ENCODE peak calls at places on chromosomes 6 and 20, in five cellular contexts. G is gastrocnemius medialis, T is HCT116, F is tibial nerve, V is breast epithelium. I is an unnamed sample.

GRCh38 chr6:28738396-28738765 is 185.4 kb downstream of the TRIM27 start:
- DNase-seq in T (no peak), G (no peak), F (no peak), V (no peak), I (no peak)

GRCh38 chr6:10465633-10466499 is 51.0 kb upstream of the TFAP2A start:
- DNase-seq in T (peak), G (no peak), V (no peak), F (no peak), I (no peak)

GRCh38 chr6:71250050-71250689 is 38.4 kb upstream of the OGFRL1 start:
- DNase-seq in T (no peak), F (peak), V (no peak), G (no peak), I (no peak)

GRCh38 chr6:26431258-26432162 is 8.8 kb upstream of the BTN3A3 start:
- DNase-seq in G (peak), F (peak), V (no peak), T (no peak), I (no peak)

GRCh38 chr20:51062065-51062464 is 39.2 kb upstream of the KCNG1 start:
- DNase-seq in F (no peak), G (no peak), T (no peak), V (no peak), I (no peak)

GRCh38 chr6:13924146-13924948 is 405 bp upstream of the RNF182 start:
- DNase-seq in V (peak), F (no peak), G (no peak), T (no peak), I (peak)

GRCh38 chr20:58149412-58150091 is 78.9 kb downstream of the ANKRD60 start:
- DNase-seq in F (no peak), V (no peak), G (no peak), T (no peak), I (no peak)

GRCh38 chr20:53879048-53879684 is 191.2 kb downstream of the BCAS1 start:
- DNase-seq in V (no peak), F (no peak), T (no peak), G (no peak), I (no peak)

GRCh38 chr6:21138359-21139094 is 455.0 kb upstream of the SOX4 start:
- DNase-seq in V (no peak), G (no peak), T (no peak), F (no peak), I (no peak)

GRCh38 chr6:159062564-159062945 is 17.8 kb upstream of the TAGAP start:
- DNase-seq in G (no peak), V (no peak), F (no peak), T (no peak), I (no peak)

GRCh38 chr6:87698618-87699017 is 3.4 kb downstream of the AKIRIN2 start:
- DNase-seq in F (no peak), G (no peak), V (no peak), T (no peak), I (no peak)

GRCh38 chr6:157527471-157527907 is 146.5 kb downstream of the ZDHHC14 start:
- DNase-seq in V (no peak), G (no peak), F (peak), T (no peak), I (no peak)

GRCh38 chr6:52284131-52284459 is 447 bp downstream of the MCM3 start:
- DNase-seq in F (peak), T (no peak), G (no peak), V (no peak), I (peak)

GRCh38 chr6:51855310-51856082 is 231.9 kb downstream of the PKHD1 start:
- DNase-seq in T (peak), G (no peak), F (peak), V (no peak), I (peak)

GRCh38 chr6:54541521-54541920 is 233.3 kb downstream of the TINAG start:
- DNase-seq in V (no peak), T (no peak), F (no peak), G (no peak), I (no peak)

GRCh38 chr6:33254591-33254990 is 17.1 kb downstream of the VPS52 start:
- DNase-seq in V (no peak), F (no peak), T (no peak), G (no peak), I (no peak)

GRCh38 chr20:64069614-64070243 is 6.7 kb downstream of the TCEA2 start:
- DNase-seq in G (no peak), V (no peak), T (no peak), F (no peak), I (no peak)

GRCh38 chr20:10433014-10433622 is 904 bp downstream of the MKKS start:
- DNase-seq in T (no peak), F (no peak), V (no peak), G (no peak), I (no peak)

GRCh38 chr20:10647471-10647870 is 26.3 kb downstream of the JAG1 start:
- DNase-seq in F (peak), T (no peak), V (no peak), G (no peak), I (no peak)

GRCh38 chr20:45406260-45407066 is 1.6 kb upstream of the DBNDD2 start:
- DNase-seq in V (peak), F (peak), G (peak), T (no peak), I (no peak)

GRCh38 chr20:46011631-46012482 is 3.1 kb downstream of the MMP9 start:
- DNase-seq in V (no peak), F (no peak), T (peak), G (no peak), I (peak)

GRCh38 chr6:96626749-96627353 is 63.9 kb downstream of the FHL5 start:
- DNase-seq in V (no peak), F (no peak), G (no peak), T (peak), I (no peak)

GRCh38 chr6:44265843-44266233 is 487 bp upstream of the NFKBIE start:
- DNase-seq in F (no peak), G (no peak), T (no peak), V (no peak), I (no peak)

GRCh38 chr6:44263357-44264100 is 1.8 kb downstream of the NFKBIE start:
- DNase-seq in F (no peak), T (no peak), G (no peak), V (no peak), I (no peak)

GRCh38 chr6:44262467-44263356 is 2.6 kb downstream of the NFKBIE start:
- DNase-seq in G (no peak), V (no peak), T (no peak), F (no peak), I (no peak)

GRCh38 chr6:44265003-44265842 is at the start of gene NFKBIE:
- DNase-seq in V (peak), F (peak), G (peak), T (peak), I (peak)

DNA sequence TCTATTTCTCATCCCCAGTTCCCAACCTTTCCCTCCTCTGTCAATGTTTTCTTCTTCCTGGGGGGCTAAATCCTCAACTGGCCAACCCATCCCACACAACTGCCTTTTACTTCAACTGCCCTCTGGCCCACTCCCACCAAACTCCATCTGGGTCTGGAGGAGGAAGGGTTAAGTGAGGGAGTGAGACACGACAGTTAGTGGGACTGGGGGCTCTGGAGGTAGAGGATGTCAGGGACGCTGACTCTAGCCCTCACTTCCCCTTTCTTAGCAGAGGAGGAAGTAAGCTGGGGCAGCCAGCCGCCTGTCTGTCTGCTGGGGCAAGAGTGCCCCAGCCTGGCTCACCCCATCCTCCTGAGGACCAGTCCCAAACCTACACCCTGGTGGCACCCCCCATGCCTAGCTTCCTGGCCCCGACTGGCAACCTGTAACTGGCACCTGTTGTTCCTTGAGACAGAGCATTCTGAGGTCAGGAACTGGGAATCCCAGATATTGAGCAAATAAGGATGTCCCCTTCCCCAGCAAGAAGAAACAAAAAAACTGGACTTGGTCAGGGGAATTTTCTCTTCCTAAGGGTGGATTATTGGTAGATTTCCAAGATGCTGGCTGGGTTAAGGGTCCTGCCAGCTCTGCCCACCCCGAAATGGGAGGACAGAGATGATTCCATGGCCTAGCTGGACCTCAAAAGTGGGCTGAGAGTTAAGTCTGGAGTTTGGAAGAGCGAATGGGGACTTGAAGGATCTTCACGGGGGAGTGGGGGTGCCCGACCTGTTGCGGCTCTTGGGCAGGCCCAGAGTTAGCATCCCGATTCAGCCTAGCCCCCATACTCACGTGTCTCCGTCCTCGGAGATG is 973 bp downstream of the NFKBIE start:
- DNase-seq in G (no peak), F (no peak), V (no peak), T (no peak), I (no peak)
- TF ChIP-seq POLR2A in G (no peak), F (no peak), V (no peak), T (no peak), I (no peak)

GRCh38 chr6:30571085-30572077 is at the start of gene ABCF1:
- DNase-seq in T (peak), G (peak), V (peak), F (peak), I (peak)
- TF ChIP-seq POLR2A in T (peak), G (peak), V (peak), F (peak), I (peak)

DNA sequence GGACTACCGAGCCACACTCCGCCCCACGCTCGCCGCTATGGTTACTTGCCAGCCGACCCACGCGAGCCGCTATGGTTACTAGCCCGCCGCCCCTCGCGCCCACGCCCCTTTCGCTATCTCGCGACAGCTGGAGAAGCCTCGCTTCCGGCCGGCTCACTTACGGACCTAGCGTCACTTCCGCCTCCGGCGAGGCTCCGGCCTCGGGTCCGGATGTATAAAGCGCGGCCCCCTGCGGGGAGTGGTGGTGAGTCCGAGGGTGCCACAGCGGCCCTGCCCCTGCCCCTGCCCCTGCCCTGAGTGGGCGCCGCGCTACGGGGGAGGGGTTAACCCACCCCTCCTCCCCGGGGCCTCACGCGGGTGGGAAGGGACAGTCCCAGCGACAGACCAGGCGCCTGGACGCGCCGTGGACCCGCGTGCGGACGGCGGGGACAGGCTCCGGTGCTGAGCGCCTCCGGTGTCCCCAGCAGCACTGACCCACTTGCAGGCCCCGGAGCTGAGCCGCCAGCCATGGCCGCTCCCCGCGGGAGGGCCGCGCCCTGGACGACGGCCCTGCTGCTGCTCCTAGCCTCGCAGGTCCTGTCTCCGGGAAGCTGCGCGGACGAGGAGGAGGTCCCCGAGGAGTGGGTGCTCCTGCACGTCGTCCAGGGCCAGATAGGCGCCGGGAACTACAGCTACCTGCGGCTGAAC is at the start of the genes C6orf120 and WDR27:
- DNase-seq in G (peak), T (peak), V (peak), F (peak), I (peak)
- TF ChIP-seq POLR2A in G (peak), T (peak), V (peak), F (peak), I (peak)

GRCh38 chr20:32581839-32582658 is 3.1 kb downstream of the NOL4L start:
- DNase-seq in F (no peak), G (no peak), T (no peak), V (no peak), I (no peak)

GRCh38 chr20:32580608-32580969 is 4.5 kb downstream of the NOL4L start:
- DNase-seq in T (no peak), G (no peak), V (no peak), F (no peak), I (no peak)

GRCh38 chr20:32582659-32583580 is 2.2 kb downstream of the NOL4L start:
- DNase-seq in V (no peak), F (no peak), G (no peak), T (no peak), I (peak)

GRCh38 chr20:32580194-32580593 is 4.9 kb downstream of the NOL4L start:
- DNase-seq in G (no peak), T (no peak), V (no peak), F (no peak), I (no peak)

DNA sequence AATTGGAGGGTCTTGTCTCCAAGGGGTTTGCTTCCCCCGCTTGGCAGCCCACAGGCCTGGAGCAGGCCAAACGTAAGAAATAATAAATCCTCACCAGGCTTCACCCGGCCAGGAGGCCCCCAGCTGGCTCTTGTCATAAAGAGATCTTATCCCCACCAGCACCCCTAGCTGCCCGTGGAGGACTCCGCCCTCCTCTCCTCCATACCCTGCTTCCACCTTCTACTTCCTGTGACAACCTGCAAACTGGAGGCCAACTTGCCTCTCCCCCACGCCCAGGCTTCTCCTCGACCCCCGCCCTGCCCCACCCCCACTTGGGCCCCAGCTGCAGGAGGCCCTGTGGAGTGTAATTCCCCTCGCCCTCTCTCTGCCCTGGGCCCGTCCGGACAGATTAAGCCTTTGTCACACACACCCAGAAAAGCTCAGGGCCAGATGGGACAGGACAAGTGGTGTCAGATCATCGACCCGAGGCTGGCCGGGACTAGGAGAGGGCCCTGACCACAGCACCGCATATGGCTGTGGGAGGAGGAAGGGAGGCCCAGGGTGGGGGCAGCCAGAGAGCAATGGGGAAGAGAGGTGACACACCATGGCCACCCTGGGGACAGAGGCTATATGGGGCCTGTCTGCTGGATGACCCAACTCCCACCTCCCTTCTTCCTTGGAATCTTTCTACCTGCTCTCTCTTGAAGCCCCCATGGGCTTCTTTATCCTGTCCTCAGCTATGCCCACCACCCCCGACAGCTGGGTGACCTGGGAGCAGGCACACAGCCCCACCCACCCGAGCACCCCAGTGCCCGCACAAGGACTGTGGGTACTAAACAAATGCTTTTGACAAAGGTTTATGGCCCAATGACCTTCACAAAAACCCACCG is 3.9 kb downstream of the NOL4L start:
- DNase-seq in G (no peak), V (no peak), T (no peak), F (no peak), I (no peak)
- TF ChIP-seq POLR2A in G (no peak), V (no peak), T (no peak), F (no peak), I (no peak)

I was measured in H54.